ENCODE peak calls at places on chromosomes 2 and 18, in eight cellular contexts. One of them, this sample, is unnamed.

GRCh38 chr2:230203110-230203676 is 16.6 kb downstream of the SP110 start:
- DNase-seq in thoracic aorta: no peak
- DNase-seq in PC-3: no peak
- DNase-seq in WERI-Rb-1: no peak
- DNase-seq in B cell: peak; percentile 71
- DNase-seq in foreskin keratinocyte: no peak
- DNase-seq in BJ: no peak
- DNase-seq in Calu3: no peak
- DNase-seq in this sample: no peak

GRCh38 chr2:8149011-8149410 is 532.8 kb upstream of the ID2 start:
- DNase-seq in thoracic aorta: no peak
- DNase-seq in PC-3: no peak
- DNase-seq in WERI-Rb-1: no peak
- DNase-seq in B cell: no peak
- DNase-seq in foreskin keratinocyte: no peak
- DNase-seq in BJ: no peak
- DNase-seq in Calu3: no peak
- DNase-seq in this sample: no peak

GRCh38 chr2:62785216-62785615 is 79.7 kb downstream of the EHBP1 start:
- DNase-seq in thoracic aorta: no peak
- DNase-seq in PC-3: peak; percentile 30
- DNase-seq in WERI-Rb-1: no peak
- DNase-seq in B cell: no peak
- DNase-seq in foreskin keratinocyte: no peak
- DNase-seq in BJ: no peak
- DNase-seq in Calu3: no peak
- DNase-seq in this sample: no peak

GRCh38 chr2:181239400-181239799 is 217.8 kb upstream of the ITGA4 start:
- DNase-seq in thoracic aorta: no peak
- DNase-seq in PC-3: peak; percentile 43
- DNase-seq in WERI-Rb-1: no peak
- DNase-seq in B cell: peak; percentile 17
- DNase-seq in foreskin keratinocyte: no peak
- DNase-seq in BJ: no peak
- DNase-seq in Calu3: no peak
- DNase-seq in this sample: no peak

GRCh38 chr2:43105586-43106562 is 120.5 kb downstream of the ZFP36L2 start:
- DNase-seq in thoracic aorta: no peak
- DNase-seq in PC-3: peak; percentile 56
- DNase-seq in WERI-Rb-1: peak; percentile 38
- DNase-seq in B cell: peak; percentile 75
- DNase-seq in foreskin keratinocyte: peak; percentile 61
- DNase-seq in BJ: no peak
- DNase-seq in Calu3: peak; percentile 33
- DNase-seq in this sample: peak; percentile 68

GRCh38 chr2:179837408-179837807 is 24.0 kb downstream of the ZNF385B start:
- DNase-seq in thoracic aorta: no peak
- DNase-seq in PC-3: peak; percentile 77
- DNase-seq in WERI-Rb-1: no peak
- DNase-seq in B cell: no peak
- DNase-seq in foreskin keratinocyte: peak; percentile 68
- DNase-seq in BJ: peak; percentile 27
- DNase-seq in Calu3: no peak
- DNase-seq in this sample: peak; percentile 51

GRCh38 chr2:190996338-190996946 is 17.5 kb downstream of the STAT1 start:
- DNase-seq in thoracic aorta: no peak
- DNase-seq in PC-3: peak; percentile 50
- DNase-seq in WERI-Rb-1: peak; percentile 54
- DNase-seq in B cell: peak; percentile 38
- DNase-seq in foreskin keratinocyte: no peak
- DNase-seq in BJ: no peak
- DNase-seq in Calu3: peak; percentile 48
- DNase-seq in this sample: peak; percentile 40

GRCh38 chr2:188898261-188898660 is 75.9 kb upstream of the COL3A1 start:
- DNase-seq in thoracic aorta: no peak
- DNase-seq in PC-3: no peak
- DNase-seq in WERI-Rb-1: no peak
- DNase-seq in B cell: no peak
- DNase-seq in foreskin keratinocyte: no peak
- DNase-seq in BJ: peak; percentile 62
- DNase-seq in Calu3: no peak
- DNase-seq in this sample: peak; percentile 74

GRCh38 chr2:71510938-71511337 is 57.6 kb downstream of the DYSF start:
- DNase-seq in thoracic aorta: no peak
- DNase-seq in PC-3: no peak
- DNase-seq in WERI-Rb-1: no peak
- DNase-seq in B cell: no peak
- DNase-seq in foreskin keratinocyte: no peak
- DNase-seq in BJ: no peak
- DNase-seq in Calu3: no peak
- DNase-seq in this sample: no peak

GRCh38 chr2:174846941-174847938 is 83.0 kb upstream of the CHRNA1 start:
- DNase-seq in thoracic aorta: no peak
- DNase-seq in PC-3: peak; percentile 68
- DNase-seq in WERI-Rb-1: no peak
- DNase-seq in B cell: no peak
- DNase-seq in foreskin keratinocyte: peak; percentile 77
- DNase-seq in BJ: peak; percentile 74
- DNase-seq in Calu3: peak; percentile 4
- DNase-seq in this sample: peak; percentile 96

GRCh38 chr2:33532146-33532545 is 55.7 kb downstream of the RASGRP3 start:
- DNase-seq in thoracic aorta: no peak
- DNase-seq in PC-3: no peak
- DNase-seq in WERI-Rb-1: no peak
- DNase-seq in B cell: no peak
- DNase-seq in foreskin keratinocyte: no peak
- DNase-seq in BJ: no peak
- DNase-seq in Calu3: no peak
- DNase-seq in this sample: no peak

GRCh38 chr2:19244460-19245363 is 113.7 kb downstream of the OSR1 start:
- DNase-seq in thoracic aorta: no peak
- DNase-seq in PC-3: peak; percentile 69
- DNase-seq in WERI-Rb-1: no peak
- DNase-seq in B cell: no peak
- DNase-seq in foreskin keratinocyte: peak; percentile 12
- DNase-seq in BJ: no peak
- DNase-seq in Calu3: no peak
- DNase-seq in this sample: peak; percentile 13

GRCh38 chr2:16321872-16322271 is 343.8 kb downstream of the CYRIA start:
- DNase-seq in thoracic aorta: no peak
- DNase-seq in PC-3: no peak
- DNase-seq in WERI-Rb-1: peak; percentile 76
- DNase-seq in B cell: no peak
- DNase-seq in foreskin keratinocyte: no peak
- DNase-seq in BJ: no peak
- DNase-seq in Calu3: peak; percentile 7
- DNase-seq in this sample: no peak

GRCh38 chr2:215410932-215411285 is 25.0 kb downstream of the FN1 start:
- DNase-seq in thoracic aorta: no peak
- DNase-seq in PC-3: peak; percentile 97
- DNase-seq in WERI-Rb-1: no peak
- DNase-seq in B cell: no peak
- DNase-seq in foreskin keratinocyte: peak; percentile 87
- DNase-seq in BJ: peak; percentile 90
- DNase-seq in Calu3: peak; percentile 28
- DNase-seq in this sample: peak; percentile 96

GRCh38 chr2:15311201-15311882 is 249.8 kb downstream of the NBAS start:
- DNase-seq in thoracic aorta: no peak
- DNase-seq in PC-3: no peak
- DNase-seq in WERI-Rb-1: no peak
- DNase-seq in B cell: no peak
- DNase-seq in foreskin keratinocyte: no peak
- DNase-seq in BJ: no peak
- DNase-seq in Calu3: no peak
- DNase-seq in this sample: peak; percentile 40

GRCh38 chr2:174172802-174173355 is 75.5 kb downstream of the OLA1 start:
- DNase-seq in thoracic aorta: no peak
- DNase-seq in PC-3: no peak
- DNase-seq in WERI-Rb-1: no peak
- DNase-seq in B cell: no peak
- DNase-seq in foreskin keratinocyte: no peak
- DNase-seq in BJ: no peak
- DNase-seq in Calu3: no peak
- DNase-seq in this sample: no peak

GRCh38 chr18:49678440-49678839 is 116.6 kb downstream of the LIPG start:
- DNase-seq in thoracic aorta: no peak
- DNase-seq in PC-3: no peak
- DNase-seq in WERI-Rb-1: no peak
- DNase-seq in B cell: no peak
- DNase-seq in foreskin keratinocyte: no peak
- DNase-seq in BJ: no peak
- DNase-seq in Calu3: no peak
- DNase-seq in this sample: no peak

GRCh38 chr2:56026828-56027227 is 103.2 kb upstream of the EFEMP1 start:
- DNase-seq in thoracic aorta: no peak
- DNase-seq in PC-3: no peak
- DNase-seq in WERI-Rb-1: no peak
- DNase-seq in B cell: no peak
- DNase-seq in foreskin keratinocyte: no peak
- DNase-seq in BJ: no peak
- DNase-seq in Calu3: no peak
- DNase-seq in this sample: no peak

GRCh38 chr2:238139141-238139840 is 823 bp downstream of the KLHL30 start:
- DNase-seq in thoracic aorta: no peak
- DNase-seq in PC-3: no peak
- DNase-seq in WERI-Rb-1: peak; percentile 50
- DNase-seq in B cell: peak; percentile 54
- DNase-seq in foreskin keratinocyte: no peak
- DNase-seq in BJ: no peak
- DNase-seq in Calu3: no peak
- DNase-seq in this sample: no peak
- TF ChIP-seq CTCF in thoracic aorta: peak; percentile 65
- TF ChIP-seq CTCF in PC-3: peak; percentile 73
- TF ChIP-seq CTCF in WERI-Rb-1: peak; percentile 86
- TF ChIP-seq CTCF in B cell: peak; percentile 61
- TF ChIP-seq CTCF in foreskin keratinocyte: peak; percentile 64
- TF ChIP-seq CTCF in BJ: peak; percentile 41
- TF ChIP-seq CTCF in Calu3: peak; percentile 64
- TF ChIP-seq CTCF in this sample: peak; percentile 47

GRCh38 chr2:113901943-113902342 is 12.1 kb downstream of the ACTR3 start:
- DNase-seq in thoracic aorta: no peak
- DNase-seq in PC-3: no peak
- DNase-seq in WERI-Rb-1: no peak
- DNase-seq in B cell: peak; percentile 51
- DNase-seq in foreskin keratinocyte: no peak
- DNase-seq in BJ: no peak
- DNase-seq in Calu3: no peak
- DNase-seq in this sample: no peak
- TF ChIP-seq CTCF in thoracic aorta: no peak
- TF ChIP-seq CTCF in PC-3: no peak
- TF ChIP-seq CTCF in WERI-Rb-1: no peak
- TF ChIP-seq CTCF in B cell: no peak
- TF ChIP-seq CTCF in foreskin keratinocyte: no peak
- TF ChIP-seq CTCF in BJ: no peak
- TF ChIP-seq CTCF in Calu3: no peak
- TF ChIP-seq CTCF in this sample: no peak

DNA sequence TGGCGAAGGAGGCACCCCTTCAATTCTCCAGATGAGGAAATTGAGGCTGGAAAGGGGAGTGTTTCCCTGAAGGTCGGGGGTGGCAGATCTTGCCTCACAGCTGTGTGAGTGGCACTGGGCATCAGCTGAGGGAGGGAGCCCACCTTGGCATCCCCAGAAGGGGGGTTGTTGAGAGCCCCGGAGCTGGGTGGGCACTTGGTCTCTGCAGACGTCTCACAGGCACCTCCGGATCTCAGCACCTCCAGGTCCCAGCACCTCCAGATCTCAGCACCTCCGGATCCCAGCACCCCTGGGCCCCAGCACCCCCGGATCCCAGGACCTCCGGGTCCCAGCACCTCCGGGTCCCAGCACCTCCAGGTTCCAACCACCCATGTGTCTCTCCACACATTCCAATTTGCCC is 137.9 kb downstream of the NFATC1 start:
- DNase-seq in thoracic aorta: no peak
- DNase-seq in PC-3: no peak
- DNase-seq in WERI-Rb-1: no peak
- DNase-seq in B cell: no peak
- DNase-seq in foreskin keratinocyte: no peak
- DNase-seq in BJ: no peak
- DNase-seq in Calu3: no peak
- DNase-seq in this sample: no peak
- TF ChIP-seq CTCF in thoracic aorta: no peak
- TF ChIP-seq CTCF in PC-3: no peak
- TF ChIP-seq CTCF in WERI-Rb-1: no peak
- TF ChIP-seq CTCF in B cell: no peak
- TF ChIP-seq CTCF in foreskin keratinocyte: no peak
- TF ChIP-seq CTCF in BJ: no peak
- TF ChIP-seq CTCF in Calu3: no peak
- TF ChIP-seq CTCF in this sample: no peak

GRCh38 chr18:59821983-59822382 is 77.8 kb upstream of the PMAIP1 start:
- DNase-seq in thoracic aorta: no peak
- DNase-seq in PC-3: no peak
- DNase-seq in WERI-Rb-1: no peak
- DNase-seq in B cell: no peak
- DNase-seq in foreskin keratinocyte: no peak
- DNase-seq in BJ: no peak
- DNase-seq in Calu3: no peak
- DNase-seq in this sample: peak; percentile 88

GRCh38 chr18:59822612-59823275 is 77.1 kb upstream of the PMAIP1 start:
- DNase-seq in thoracic aorta: no peak
- DNase-seq in PC-3: no peak
- DNase-seq in WERI-Rb-1: no peak
- DNase-seq in B cell: no peak
- DNase-seq in foreskin keratinocyte: no peak
- DNase-seq in BJ: no peak
- DNase-seq in Calu3: no peak
- DNase-seq in this sample: peak; percentile 52

GRCh38 chr18:59820663-59821062 is 79.1 kb upstream of the PMAIP1 start:
- DNase-seq in thoracic aorta: no peak
- DNase-seq in PC-3: no peak
- DNase-seq in WERI-Rb-1: no peak
- DNase-seq in B cell: no peak
- DNase-seq in foreskin keratinocyte: no peak
- DNase-seq in BJ: no peak
- DNase-seq in Calu3: no peak
- DNase-seq in this sample: peak; percentile 98

GRCh38 chr18:59818769-59819168 is 81.0 kb upstream of the PMAIP1 start:
- DNase-seq in thoracic aorta: no peak
- DNase-seq in PC-3: no peak
- DNase-seq in WERI-Rb-1: no peak
- DNase-seq in B cell: no peak
- DNase-seq in foreskin keratinocyte: no peak
- DNase-seq in BJ: no peak
- DNase-seq in Calu3: no peak
- DNase-seq in this sample: no peak

DNA sequence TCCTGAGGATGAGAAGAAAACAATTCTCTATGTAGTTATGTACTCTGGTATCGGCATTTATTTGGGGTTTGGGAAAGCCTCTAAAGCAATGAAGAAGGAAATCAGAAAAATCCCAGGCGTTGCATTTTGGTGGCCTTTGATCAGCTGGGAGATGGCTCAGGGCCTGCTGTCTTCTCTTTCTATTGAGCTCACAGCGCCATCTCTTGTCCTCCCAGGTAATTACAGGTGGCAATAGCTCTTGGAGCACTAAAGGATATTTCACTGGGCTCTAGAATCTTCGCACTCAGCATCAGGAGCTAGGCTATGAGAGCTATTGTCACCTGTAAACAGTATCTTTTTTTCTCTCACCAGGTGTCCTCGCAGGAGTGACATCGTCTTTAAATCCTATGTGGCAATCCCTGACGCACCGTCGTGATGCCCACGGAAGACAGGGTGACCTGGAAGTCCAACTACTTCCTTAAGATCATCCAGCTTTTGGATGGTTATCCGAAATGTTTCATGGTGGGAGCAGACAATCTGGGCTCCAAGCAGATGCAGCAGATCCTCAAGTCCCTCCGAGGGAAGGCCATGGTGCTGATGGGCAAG is 76.1 kb upstream of the PMAIP1 start:
- DNase-seq in thoracic aorta: no peak
- DNase-seq in PC-3: peak; percentile 92
- DNase-seq in WERI-Rb-1: peak; percentile 88
- DNase-seq in B cell: peak; percentile 27
- DNase-seq in foreskin keratinocyte: peak; percentile 50
- DNase-seq in BJ: no peak
- DNase-seq in Calu3: peak; percentile 81
- DNase-seq in this sample: peak; percentile 82
- TF ChIP-seq CTCF in thoracic aorta: peak; percentile 63
- TF ChIP-seq CTCF in PC-3: peak; percentile 92
- TF ChIP-seq CTCF in WERI-Rb-1: peak; percentile 83
- TF ChIP-seq CTCF in B cell: peak; percentile 53
- TF ChIP-seq CTCF in foreskin keratinocyte: peak; percentile 96
- TF ChIP-seq CTCF in BJ: peak; percentile 85
- TF ChIP-seq CTCF in Calu3: peak; percentile 91
- TF ChIP-seq CTCF in this sample: peak; percentile 89

This sample was measured in AG10803.